ENCODE peak calls at places on chromosomes 7 and 10, in seven cellular contexts. One of them, this sample, is unnamed. For H3K9me3, the result is how much of the 10 kb centered on the place peaks cover.

GRCh38 chr7:119903090-119903489 is 369.9 kb upstream of the KCND2 start:
- DNase-seq in HCT116: no peak
- DNase-seq in K562: no peak
- DNase-seq in GM12878: no peak
- DNase-seq in HepG2: no peak
- DNase-seq in endothelial cell of umbilical vein: no peak
- DNase-seq in H1: no peak
- DNase-seq in this sample: peak

GRCh38 chr7:74587435-74588126 is 69.9 kb upstream of the GTF2I start:
- DNase-seq in HCT116: no peak
- DNase-seq in K562: peak
- DNase-seq in GM12878: peak
- DNase-seq in HepG2: no peak
- DNase-seq in endothelial cell of umbilical vein: peak
- DNase-seq in H1: no peak
- DNase-seq in this sample: no peak

GRCh38 chr10:122504551-122504950 is 43.2 kb downstream of the HTRA1 start:
- DNase-seq in HCT116: no peak
- DNase-seq in K562: no peak
- DNase-seq in GM12878: no peak
- DNase-seq in HepG2: no peak
- DNase-seq in endothelial cell of umbilical vein: peak
- DNase-seq in H1: no peak
- DNase-seq in this sample: no peak

GRCh38 chr7:37112210-37112609 is 336.5 kb downstream of the ELMO1 start:
- DNase-seq in HCT116: no peak
- DNase-seq in K562: no peak
- DNase-seq in GM12878: no peak
- DNase-seq in HepG2: no peak
- DNase-seq in endothelial cell of umbilical vein: no peak
- DNase-seq in H1: no peak
- DNase-seq in this sample: no peak

GRCh38 chr7:136058561-136058960 is 81.4 kb upstream of the MTPN start:
- DNase-seq in HCT116: no peak
- DNase-seq in K562: no peak
- DNase-seq in GM12878: no peak
- DNase-seq in HepG2: no peak
- DNase-seq in endothelial cell of umbilical vein: no peak
- DNase-seq in H1: no peak
- DNase-seq in this sample: no peak

GRCh38 chr10:44946201-44946600 is 13.4 kb upstream of the RASSF4 start:
- DNase-seq in HCT116: no peak
- DNase-seq in K562: no peak
- DNase-seq in GM12878: no peak
- DNase-seq in HepG2: no peak
- DNase-seq in endothelial cell of umbilical vein: no peak
- DNase-seq in H1: no peak
- DNase-seq in this sample: no peak

GRCh38 chr10:2980116-2980515 is 87.2 kb upstream of the PFKP start:
- DNase-seq in HCT116: no peak
- DNase-seq in K562: no peak
- DNase-seq in GM12878: no peak
- DNase-seq in HepG2: no peak
- DNase-seq in endothelial cell of umbilical vein: no peak
- DNase-seq in H1: no peak
- DNase-seq in this sample: no peak

GRCh38 chr10:116138897-116139296 is 134.1 kb downstream of the GFRA1 start:
- DNase-seq in HCT116: no peak
- DNase-seq in K562: no peak
- DNase-seq in GM12878: no peak
- DNase-seq in HepG2: no peak
- DNase-seq in endothelial cell of umbilical vein: no peak
- DNase-seq in H1: no peak
- DNase-seq in this sample: no peak

GRCh38 chr10:98433881-98434732 is 12.6 kb downstream of the HPS1 start:
- DNase-seq in HCT116: no peak
- DNase-seq in K562: no peak
- DNase-seq in GM12878: no peak
- DNase-seq in HepG2: no peak
- DNase-seq in endothelial cell of umbilical vein: peak
- DNase-seq in H1: no peak
- DNase-seq in this sample: no peak

GRCh38 chr7:20786779-20787651 is at the start of gene SP8:
- DNase-seq in HCT116: no peak
- DNase-seq in K562: peak
- DNase-seq in GM12878: no peak
- DNase-seq in HepG2: peak
- DNase-seq in endothelial cell of umbilical vein: peak
- DNase-seq in H1: no peak
- DNase-seq in this sample: no peak

GRCh38 chr7:128410092-128410665 is 397 bp upstream of the IMPDH1 start:
- DNase-seq in HCT116: peak
- DNase-seq in K562: peak
- DNase-seq in GM12878: no peak
- DNase-seq in HepG2: no peak
- DNase-seq in endothelial cell of umbilical vein: peak
- DNase-seq in H1: no peak
- DNase-seq in this sample: no peak

GRCh38 chr10:131211556-131211955 is 100.0 kb downstream of the TCERG1L start:
- DNase-seq in HCT116: no peak
- DNase-seq in K562: no peak
- DNase-seq in GM12878: no peak
- DNase-seq in HepG2: no peak
- DNase-seq in endothelial cell of umbilical vein: no peak
- DNase-seq in H1: no peak
- DNase-seq in this sample: no peak

GRCh38 chr10:14325325-14325955 is 5.3 kb downstream of the FRMD4A start:
- DNase-seq in HCT116: peak
- DNase-seq in K562: peak
- DNase-seq in GM12878: no peak
- DNase-seq in HepG2: peak
- DNase-seq in endothelial cell of umbilical vein: peak
- DNase-seq in H1: peak
- DNase-seq in this sample: no peak

GRCh38 chr10:78864761-78865517 is 203.8 kb upstream of the ZMIZ1 start:
- DNase-seq in HCT116: no peak
- DNase-seq in K562: no peak
- DNase-seq in GM12878: no peak
- DNase-seq in HepG2: no peak
- DNase-seq in endothelial cell of umbilical vein: no peak
- DNase-seq in H1: no peak
- DNase-seq in this sample: no peak

GRCh38 chr10:132534348-132535064 is 3.1 kb upstream of the INPP5A start:
- DNase-seq in HCT116: no peak
- DNase-seq in K562: no peak
- DNase-seq in GM12878: no peak
- DNase-seq in HepG2: no peak
- DNase-seq in endothelial cell of umbilical vein: no peak
- DNase-seq in H1: no peak
- DNase-seq in this sample: no peak

GRCh38 chr7:11355571-11355970 is 381.9 kb downstream of the PHF14 start:
- DNase-seq in HCT116: no peak
- DNase-seq in K562: no peak
- DNase-seq in GM12878: no peak
- DNase-seq in HepG2: no peak
- DNase-seq in endothelial cell of umbilical vein: no peak
- DNase-seq in H1: no peak
- DNase-seq in this sample: no peak

GRCh38 chr10:66365686-66366085 is 560.1 kb upstream of the LRRTM3 start:
- DNase-seq in HCT116: no peak
- DNase-seq in K562: no peak
- DNase-seq in GM12878: no peak
- DNase-seq in HepG2: no peak
- DNase-seq in endothelial cell of umbilical vein: no peak
- DNase-seq in H1: no peak
- DNase-seq in this sample: no peak

GRCh38 chr10:45602082-45602730 is 70.4 kb downstream of the ZFAND4 start:
- DNase-seq in HCT116: no peak
- DNase-seq in K562: no peak
- DNase-seq in GM12878: no peak
- DNase-seq in HepG2: no peak
- DNase-seq in endothelial cell of umbilical vein: no peak
- DNase-seq in H1: no peak
- DNase-seq in this sample: no peak

GRCh38 chr10:114779803-114780609 is 41.6 kb upstream of the FHIP2A start:
- DNase-seq in HCT116: peak
- DNase-seq in K562: no peak
- DNase-seq in GM12878: no peak
- DNase-seq in HepG2: peak
- DNase-seq in endothelial cell of umbilical vein: peak
- DNase-seq in H1: no peak
- DNase-seq in this sample: peak

GRCh38 chr10:70932415-70933196 is 44.2 kb upstream of the PCBD1 start:
- DNase-seq in HCT116: no peak
- DNase-seq in K562: no peak
- DNase-seq in GM12878: no peak
- DNase-seq in HepG2: no peak
- DNase-seq in endothelial cell of umbilical vein: peak
- DNase-seq in H1: no peak
- DNase-seq in this sample: no peak

GRCh38 chr7:30468041-30468440 is 10.5 kb downstream of the NOD1 start:
- DNase-seq in HCT116: no peak
- DNase-seq in K562: no peak
- DNase-seq in GM12878: no peak
- DNase-seq in HepG2: no peak
- DNase-seq in endothelial cell of umbilical vein: no peak
- DNase-seq in H1: no peak
- DNase-seq in this sample: no peak

GRCh38 chr10:78859266-78859665 is 209.5 kb upstream of the ZMIZ1 start:
- DNase-seq in HCT116: no peak
- DNase-seq in K562: no peak
- DNase-seq in GM12878: no peak
- DNase-seq in HepG2: no peak
- DNase-seq in endothelial cell of umbilical vein: no peak
- DNase-seq in H1: no peak
- DNase-seq in this sample: no peak

GRCh38 chr7:39880556-39880955 is 69.5 kb upstream of the CDK13 start:
- DNase-seq in HCT116: no peak
- DNase-seq in K562: no peak
- DNase-seq in GM12878: no peak
- DNase-seq in HepG2: no peak
- DNase-seq in endothelial cell of umbilical vein: no peak
- DNase-seq in H1: no peak
- DNase-seq in this sample: no peak

GRCh38 chr10:27743736-27744477 is 1.7 kb downstream of the MKX start:
- DNase-seq in HCT116: no peak
- DNase-seq in K562: no peak
- DNase-seq in GM12878: no peak
- DNase-seq in HepG2: no peak
- DNase-seq in endothelial cell of umbilical vein: no peak
- DNase-seq in H1: no peak
- DNase-seq in this sample: no peak

DNA sequence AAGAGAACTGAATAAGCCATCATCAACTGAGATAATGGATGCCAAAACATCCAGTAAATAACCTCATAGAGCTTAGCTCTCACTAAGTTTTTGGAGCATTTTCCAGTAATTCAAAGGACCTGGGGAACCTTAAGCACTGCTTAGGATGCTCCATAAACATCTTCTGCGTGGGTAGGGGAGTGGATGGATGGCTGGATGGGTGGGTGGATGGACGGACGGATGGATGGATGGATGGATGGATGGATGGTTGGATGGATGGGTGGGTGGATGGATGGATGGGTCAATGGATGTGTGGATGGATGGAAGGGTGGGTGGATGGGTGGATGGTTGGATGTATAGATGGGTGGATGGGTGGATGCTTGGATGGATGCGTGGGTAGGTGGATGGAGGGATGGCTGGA is 9.0 kb downstream of the CYP2E1 start:
- DNase-seq in HCT116: no peak
- DNase-seq in K562: no peak
- DNase-seq in GM12878: no peak
- DNase-seq in HepG2: no peak
- DNase-seq in endothelial cell of umbilical vein: no peak
- DNase-seq in H1: no peak
- DNase-seq in this sample: no peak
- H3K9me3 ChIP-seq in HCT116: under half
- H3K9me3 ChIP-seq in K562: under half
- H3K9me3 ChIP-seq in GM12878: under half
- H3K9me3 ChIP-seq in HepG2: under half
- H3K9me3 ChIP-seq in endothelial cell of umbilical vein: under half
- H3K9me3 ChIP-seq in H1: half or more
- H3K9me3 ChIP-seq in this sample: under half

DNA sequence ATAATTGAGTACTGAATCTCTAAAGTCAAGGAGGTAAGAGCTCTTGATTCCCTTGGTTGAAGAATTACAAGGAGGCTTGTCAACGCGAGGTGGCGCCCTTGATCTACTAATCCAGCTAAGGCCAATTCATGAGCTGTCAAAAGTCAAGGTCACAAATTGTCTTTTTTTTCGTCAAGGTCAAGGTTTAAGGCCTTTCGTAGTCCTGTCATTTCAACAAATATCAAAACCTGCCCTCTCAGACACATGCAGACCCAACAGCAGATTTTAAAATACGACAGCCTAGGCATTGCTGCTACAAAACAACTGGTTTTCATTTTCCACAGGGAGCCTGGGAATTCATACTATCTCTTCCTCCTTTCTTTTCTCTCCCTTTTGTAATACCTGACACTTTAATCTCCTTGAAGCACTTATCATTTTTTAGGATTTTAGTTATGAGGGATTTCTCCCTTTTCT is 3.6 kb downstream of the HOXA13 start:
- DNase-seq in HCT116: no peak
- DNase-seq in K562: peak
- DNase-seq in GM12878: peak
- DNase-seq in HepG2: peak
- DNase-seq in endothelial cell of umbilical vein: peak
- DNase-seq in H1: no peak
- DNase-seq in this sample: peak
- TF ChIP-seq EZH2 in HCT116: no peak
- TF ChIP-seq EZH2 in K562: no peak
- TF ChIP-seq EZH2 in GM12878: no peak
- TF ChIP-seq EZH2 in HepG2: no peak
- TF ChIP-seq EZH2 in endothelial cell of umbilical vein: peak
- TF ChIP-seq EZH2 in H1: no peak
- TF ChIP-seq EZH2 in this sample: no peak

GRCh38 chr7:143223784-143224183 is 1.9 kb downstream of the TAS2R40 start:
- DNase-seq in HCT116: no peak
- DNase-seq in K562: no peak
- DNase-seq in GM12878: no peak
- DNase-seq in HepG2: no peak
- DNase-seq in endothelial cell of umbilical vein: no peak
- DNase-seq in H1: no peak
- DNase-seq in this sample: no peak
- TF ChIP-seq POLR2AphosphoS5 in HCT116: no peak
- TF ChIP-seq POLR2AphosphoS5 in K562: no peak
- TF ChIP-seq POLR2AphosphoS5 in GM12878: no peak
- TF ChIP-seq POLR2AphosphoS5 in HepG2: no peak
- TF ChIP-seq POLR2AphosphoS5 in endothelial cell of umbilical vein: no peak
- TF ChIP-seq POLR2AphosphoS5 in H1: no peak
- TF ChIP-seq POLR2AphosphoS5 in this sample: no peak

DNA sequence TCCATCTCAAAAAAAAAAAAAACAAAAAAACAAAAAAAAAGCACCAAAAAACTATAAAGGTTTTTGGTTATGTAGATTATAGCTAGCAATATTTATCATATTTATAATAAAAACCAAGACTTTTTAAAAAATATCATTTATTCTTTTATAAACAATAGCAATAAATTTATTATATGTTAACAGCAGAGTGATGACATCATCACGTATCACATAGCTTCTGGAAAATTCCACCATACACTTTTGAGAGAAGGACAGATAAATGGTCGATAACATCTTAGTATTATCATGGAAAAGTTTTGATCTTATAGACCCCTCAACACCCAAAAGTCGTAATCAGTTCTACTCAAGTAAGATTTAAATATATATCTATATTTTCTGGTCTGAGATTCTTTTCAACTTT is 33.2 kb upstream of the IL15RA start:
- DNase-seq in HCT116: no peak
- DNase-seq in K562: no peak
- DNase-seq in GM12878: no peak
- DNase-seq in HepG2: no peak
- DNase-seq in endothelial cell of umbilical vein: no peak
- DNase-seq in H1: no peak
- DNase-seq in this sample: no peak
- H3K9me3 ChIP-seq in HCT116: under half
- H3K9me3 ChIP-seq in K562: under half
- H3K9me3 ChIP-seq in GM12878: under half
- H3K9me3 ChIP-seq in HepG2: under half
- H3K9me3 ChIP-seq in endothelial cell of umbilical vein: under half
- H3K9me3 ChIP-seq in H1: under half
- H3K9me3 ChIP-seq in this sample: under half

This sample was measured in SK-N-MC.